ENCODE peak calls at places on chromosomes 7 and 10, in five cellular contexts. V, N, J, C and T are unnamed samples.

GRCh38 chr7:124898523-124898922 is 31.1 kb downstream of the POT1 start:
- DNase-seq in V (no peak), C (no peak), J (no peak), N (no peak), T (no peak)

GRCh38 chr10:97356318-97356914 is 21.9 kb upstream of the FRAT2 start:
- DNase-seq in C (no peak), V (no peak), N (no peak), J (peak; percentile 29), T (no peak)

GRCh38 chr7:91690541-91690940 is 190.0 kb downstream of the MTERF1 start:
- DNase-seq in V (no peak), J (no peak), C (no peak), N (no peak), T (no peak)

GRCh38 chr7:90212149-90212495 is 582 bp downstream of the STEAP2 start:
- DNase-seq in C (no peak), N (peak; percentile 30), V (no peak), J (no peak), T (no peak)

GRCh38 chr10:48836605-48837004 is 103.0 kb downstream of the LRRC18 start:
- DNase-seq in V (no peak), N (no peak), C (no peak), J (no peak), T (no peak)

GRCh38 chr10:17428616-17429097 is 25.7 kb downstream of the ST8SIA6 start:
- DNase-seq in J (peak; percentile 71), N (no peak), V (no peak), C (no peak), T (no peak)

GRCh38 chr7:39720586-39720985 is 97.2 kb downstream of the RALA start:
- DNase-seq in C (no peak), V (no peak), N (no peak), J (no peak), T (no peak)

GRCh38 chr7:90211391-90212148 is at the start of gene STEAP2:
- DNase-seq in C (peak; percentile 55), J (peak; percentile 54), V (peak; percentile 91), N (peak; percentile 74), T (peak; percentile 92)

GRCh38 chr10:95459446-95459845 is 101.7 kb downstream of the SORBS1 start:
- DNase-seq in C (no peak), V (no peak), N (no peak), J (no peak), T (no peak)

GRCh38 chr7:74007260-74007567 is 20.8 kb upstream of the ELN start:
- DNase-seq in J (no peak), N (no peak), C (no peak), V (no peak), T (no peak)

GRCh38 chr7:131637846-131638245 is 81.4 kb upstream of the PODXL start:
- DNase-seq in J (no peak), C (no peak), N (no peak), V (no peak), T (no peak)

GRCh38 chr10:33492914-33493313 is 158.4 kb upstream of the NRP1 start:
- DNase-seq in V (no peak), J (no peak), C (no peak), N (no peak), T (no peak)

GRCh38 chr7:8885480-8885879 is 452.1 kb downstream of the NXPH1 start:
- DNase-seq in V (no peak), N (no peak), C (no peak), J (no peak), T (no peak)

GRCh38 chr7:51455086-51455485 is 138.5 kb upstream of the COBL start:
- DNase-seq in N (no peak), J (no peak), V (no peak), C (no peak), T (no peak)

GRCh38 chr7:137975223-137975622 is 26.7 kb downstream of the CREB3L2 start:
- DNase-seq in N (no peak), J (no peak), V (no peak), C (no peak), T (no peak)

GRCh38 chr7:150685219-150686029 is at the start of gene GIMAP2:
- DNase-seq in V (no peak), J (no peak), N (no peak), C (no peak), T (no peak)

GRCh38 chr10:71598673-71599072 is 120.9 kb downstream of the C10orf105 start:
- DNase-seq in N (no peak), J (no peak), V (no peak), C (peak; percentile 7), T (peak; percentile 87)

GRCh38 chr10:77109470-77109994 is 528.1 kb downstream of the KCNMA1 start:
- DNase-seq in N (no peak), C (no peak), V (no peak), J (no peak), T (no peak)

GRCh38 chr10:114393482-114393881 is 10.8 kb downstream of the AFAP1L2 start:
- DNase-seq in N (no peak), J (no peak), V (no peak), C (no peak), T (no peak)